ENCODE peak calls at places on chromosomes 4 and X, in six cellular contexts. Y is fibroblast of lung; K is Calu3; I is HFF-Myc; T is activated CD8-positive, alpha-beta memory T cell treated with anti-CD3 and anti-CD28 coated beads for 4 hours; U is HepG2. V is an unnamed sample.

GRCh38 chrX:133134282-133134681 is 37.4 kb upstream of the USP26 start:
- DNase-seq in Y (no peak), K (no peak), I (no peak), T (no peak), U (no peak), V (no peak)

GRCh38 chr4:20638825-20639224 is 61.4 kb upstream of the PACRGL start:
- DNase-seq in Y (no peak), K (no peak), I (no peak), T (no peak), U (no peak), V (no peak)

GRCh38 chr4:173181769-173182374 is 13.3 kb downstream of the GALNT7 start:
- DNase-seq in Y (peak; percentile 59), K (no peak), I (no peak), T (no peak), U (no peak), V (no peak)

GRCh38 chrX:69321006-69321655 is 155.9 kb upstream of the PJA1 start:
- DNase-seq in Y (no peak), K (no peak), I (no peak), T (no peak), U (no peak), V (no peak)

GRCh38 chr4:5086535-5086934 is 35.3 kb downstream of the STK32B start:
- DNase-seq in Y (no peak), K (no peak), I (no peak), T (no peak), U (no peak), V (no peak)

GRCh38 chrX:17689971-17690409 is 47.3 kb upstream of the SCML1 start:
- DNase-seq in Y (peak; percentile 75), K (peak; percentile 66), I (peak; percentile 46), T (no peak), U (peak; percentile 35), V (peak; percentile 52)

GRCh38 chrX:46279214-46279924 is 265.9 kb downstream of the ZNF674 start:
- DNase-seq in Y (peak; percentile 4), K (no peak), I (no peak), T (no peak), U (no peak), V (no peak)

GRCh38 chr4:74555231-74555630 is 110.3 kb downstream of the AREG start:
- DNase-seq in Y (no peak), K (no peak), I (peak; percentile 46), T (no peak), U (peak; percentile 15), V (no peak)

GRCh38 chrX:40156472-40157227 is 58.9 kb upstream of the BCOR start:
- DNase-seq in Y (no peak), K (no peak), I (no peak), T (no peak), U (no peak), V (no peak)

GRCh38 chr4:13611283-13611842 is 16.2 kb downstream of the BOD1L1 start:
- DNase-seq in Y (peak; percentile 33), K (no peak), I (peak; percentile 10), T (no peak), U (no peak), V (no peak)

GRCh38 chr4:879730-880079 is 52.4 kb downstream of the GAK start:
- DNase-seq in Y (no peak), K (no peak), I (no peak), T (peak; percentile 38), U (no peak), V (no peak)

GRCh38 chr4:75880278-75880677 is 22.0 kb downstream of the PPEF2 start:
- DNase-seq in Y (no peak), K (no peak), I (no peak), T (no peak), U (no peak), V (no peak)

GRCh38 chrX:154411322-154411980 is at the start of gene TAFAZZIN:
- DNase-seq in Y (peak; percentile 65), K (peak; percentile 83), I (no peak), T (no peak), U (peak; percentile 21), V (peak; percentile 69)

GRCh38 chrX:83511208-83511607 is 3.1 kb downstream of the POU3F4 start:
- DNase-seq in Y (no peak), K (no peak), I (no peak), T (no peak), U (no peak), V (no peak)

GRCh38 chr4:155569960-155570515 is 96.6 kb upstream of the GUCY1A1 start:
- DNase-seq in Y (no peak), K (no peak), I (no peak), T (no peak), U (no peak), V (no peak)

GRCh38 chrX:22025751-22026150 is 6.4 kb upstream of the PHEX start:
- DNase-seq in Y (no peak), K (no peak), I (no peak), T (no peak), U (peak; percentile 46), V (no peak)

GRCh38 chrX:15495801-15496200 is 2.7 kb upstream of the PIR start:
- DNase-seq in Y (no peak), K (no peak), I (no peak), T (no peak), U (no peak), V (no peak)